ENCODE peak calls at places on chromosomes 1 and 21, in eight cellular contexts. J is gastrocnemius medialis, K is body of pancreas, Z is A549, Y is sigmoid colon, O is brain microvascular endothelial cell, G is IMR-90, N is OCI-LY7. P is an unnamed sample.

GRCh38 chr1:229273507-229274232 is 2.8 kb downstream of the RAB4A start:
- DNase-seq in O (no peak), J (no peak), N (no peak), K (peak), G (no peak), Y (no peak), Z (no peak), P (no peak)

GRCh38 chr1:35931424-35932157 is 686 bp downstream of the AGO3 start:
- DNase-seq in K (peak), Y (no peak), N (no peak), O (peak), J (peak), G (peak), Z (no peak), P (peak)

GRCh38 chr1:225441314-225442119 is 13.7 kb upstream of the LBR start:
- DNase-seq in G (no peak), Y (peak), Z (no peak), J (no peak), K (peak), N (peak), O (no peak), P (no peak)

GRCh38 chr1:41862411-41863221 is 56.1 kb downstream of the HIVEP3 start:
- DNase-seq in O (peak), N (no peak), G (peak), J (no peak), Z (peak), Y (no peak), K (no peak), P (no peak)

GRCh38 chr1:162091681-162092524 is 22.4 kb downstream of the NOS1AP start:
- DNase-seq in G (no peak), Z (no peak), Y (no peak), N (no peak), O (no peak), J (no peak), K (no peak), P (no peak)

GRCh38 chr1:238589843-238590435 is 699.2 kb upstream of the ZP4 start:
- DNase-seq in J (no peak), Y (no peak), G (peak), O (peak), N (no peak), K (no peak), Z (no peak), P (no peak)

GRCh38 chr1:21149430-21149861 is 27.3 kb downstream of the EIF4G3 start:
- DNase-seq in Y (no peak), O (peak), G (peak), Z (peak), N (no peak), J (no peak), K (peak), P (no peak)

GRCh38 chr1:36696261-36696940 is 213.7 kb upstream of the CSF3R start:
- DNase-seq in O (no peak), Y (no peak), Z (no peak), J (no peak), K (no peak), N (no peak), G (no peak), P (peak)

GRCh38 chr1:167472729-167473529 is 45.4 kb downstream of the CD247 start:
- DNase-seq in J (no peak), N (no peak), O (no peak), K (no peak), G (no peak), Y (no peak), Z (no peak), P (no peak)

GRCh38 chr1:234776256-234776874 is 166.4 kb upstream of the IRF2BP2 start:
- DNase-seq in Z (no peak), O (no peak), J (no peak), G (no peak), Y (peak), K (no peak), N (no peak), P (no peak)

GRCh38 chr1:239816090-239816812 is 275.4 kb upstream of the FMN2 start:
- DNase-seq in N (no peak), J (no peak), Z (peak), K (peak), Y (peak), O (peak), G (peak), P (peak)

GRCh38 chr1:116508984-116509980 is 61.5 kb downstream of the CD58 start:
- DNase-seq in J (no peak), Z (peak), G (peak), O (peak), N (no peak), Y (no peak), K (no peak), P (no peak)

GRCh38 chr1:182600036-182600713 is 4.0 kb downstream of the RGS16 start:
- DNase-seq in Y (no peak), O (no peak), Z (no peak), N (no peak), K (no peak), J (no peak), G (no peak), P (no peak)

GRCh38 chr1:168312718-168313604 is 32.3 kb downstream of the TBX19 start:
- DNase-seq in K (no peak), O (no peak), Y (no peak), N (no peak), Z (no peak), G (peak), J (no peak), P (no peak)

GRCh38 chr1:211355873-211356272 is 29.2 kb downstream of the TRAF5 start:
- DNase-seq in Z (no peak), G (no peak), Y (no peak), N (no peak), J (no peak), K (no peak), O (no peak), P (no peak)

GRCh38 chr1:161676958-161677689 is 14.2 kb downstream of the FCGR2B start:
- DNase-seq in O (no peak), N (no peak), K (peak), G (no peak), Y (no peak), J (no peak), Z (no peak), P (no peak)

GRCh38 chr1:59076612-59077011 is 220.3 kb upstream of the FGGY start:
- DNase-seq in Y (no peak), K (no peak), J (no peak), N (peak), O (no peak), Z (no peak), G (peak), P (no peak)

GRCh38 chr1:29136463-29136915 is 12.8 kb upstream of the TMEM200B start:
- DNase-seq in N (no peak), J (no peak), K (peak), Y (no peak), G (peak), Z (no peak), O (no peak), P (no peak)

GRCh38 chr1:102595106-102595505 is 513.2 kb downstream of the COL11A1 start:
- DNase-seq in N (no peak), G (no peak), K (no peak), O (peak), J (no peak), Z (no peak), Y (no peak), P (no peak)

GRCh38 chr1:170670751-170671628 is 7.1 kb downstream of the PRRX1 start:
- DNase-seq in Y (no peak), G (peak), J (peak), N (no peak), O (peak), K (no peak), Z (no peak), P (peak)

GRCh38 chr1:28751315-28752056 is 14.7 kb downstream of the YTHDF2 start:
- DNase-seq in Z (no peak), O (peak), J (no peak), G (peak), K (no peak), N (no peak), Y (no peak), P (no peak)

GRCh38 chr1:53669511-53670191 is 69.3 kb downstream of the GLIS1 start:
- DNase-seq in G (no peak), N (no peak), Z (no peak), Y (no peak), K (no peak), O (no peak), J (no peak), P (no peak)

GRCh38 chr1:156691665-156692408 is 13.5 kb downstream of the CRABP2 start:
- DNase-seq in N (no peak), G (peak), J (no peak), Z (no peak), Y (no peak), O (no peak), K (no peak), P (no peak)

GRCh38 chr1:11918779-11919519 is 7.3 kb downstream of the KIAA2013 start:
- DNase-seq in O (peak), Y (peak), J (peak), K (peak), Z (no peak), G (peak), N (no peak), P (peak)

GRCh38 chr1:221093903-221094865 is 214.9 kb downstream of the HLX start:
- DNase-seq in J (no peak), O (no peak), Z (no peak), K (no peak), G (no peak), Y (no peak), N (no peak), P (no peak)

GRCh38 chr21:33976082-33976979 is 60.7 kb upstream of the ATP5PO start:
- DNase-seq in G (peak), Z (peak), J (peak), Y (peak), N (peak), O (peak), K (no peak), P (no peak)

GRCh38 chr1:4336507-4336906 is 317.9 kb upstream of the AJAP1 start:
- DNase-seq in J (no peak), Y (no peak), Z (no peak), N (no peak), O (no peak), K (no peak), G (no peak), P (no peak)

GRCh38 chr1:245277276-245277675 is 122.5 kb downstream of the KIF26B start:
- DNase-seq in K (no peak), O (no peak), Z (no peak), J (no peak), G (no peak), Y (no peak), N (peak), P (no peak)

GRCh38 chr1:94832446-94832845 is 12.3 kb downstream of the SLC44A3 start:
- DNase-seq in Z (no peak), Y (no peak), G (peak), J (no peak), K (no peak), O (no peak), N (no peak), P (no peak)

GRCh38 chr21:15250384-15250783 is 185.6 kb upstream of the NRIP1 start:
- DNase-seq in O (no peak), N (no peak), J (no peak), Z (no peak), G (peak), Y (no peak), K (no peak), P (no peak)

GRCh38 chr1:29631836-29632420 is 395.6 kb downstream of the PTPRU start:
- DNase-seq in Z (no peak), J (no peak), O (no peak), K (no peak), G (no peak), Y (no peak), N (no peak), P (no peak)

GRCh38 chr1:43704838-43705237 is 2.5 kb upstream of the ST3GAL3 start:
- DNase-seq in O (no peak), Y (no peak), G (no peak), N (peak), J (peak), Z (no peak), K (peak), P (no peak)

GRCh38 chr1:53556657-53557227 is 97.5 kb downstream of the DMRTB1 start:
- DNase-seq in Y (peak), O (no peak), N (no peak), J (peak), G (no peak), Z (no peak), K (no peak), P (no peak)

GRCh38 chr1:110477445-110477957 is 26.6 kb downstream of the PROK1 start:
- DNase-seq in J (no peak), O (no peak), K (no peak), G (no peak), Z (peak), Y (no peak), N (peak), P (no peak)

GRCh38 chr1:228308628-228309547 is 97.7 kb downstream of the TRIM11 start:
- DNase-seq in Z (peak), G (no peak), Y (no peak), O (no peak), N (no peak), K (peak), J (no peak), P (no peak)

GRCh38 chr1:110916669-110917306 is 43.8 kb downstream of the CD53 start:
- DNase-seq in Z (peak), J (no peak), N (no peak), O (peak), K (no peak), Y (no peak), G (peak), P (no peak)

GRCh38 chr1:26582836-26583460 is 53.4 kb downstream of the RPS6KA1 start:
- DNase-seq in J (peak), O (peak), G (peak), Y (no peak), Z (no peak), N (no peak), K (no peak), P (peak)

GRCh38 chr1:155169541-155169940 is 3.6 kb downstream of the KRTCAP2 start:
- DNase-seq in Y (no peak), J (no peak), G (no peak), Z (no peak), N (no peak), K (no peak), O (no peak), P (no peak)

GRCh38 chr1:155168456-155169210 is 4.5 kb downstream of the KRTCAP2 start:
- DNase-seq in K (no peak), J (no peak), Z (no peak), N (no peak), Y (no peak), G (no peak), O (no peak), P (peak)

GRCh38 chr1:155166006-155166372 is 7.1 kb downstream of the KRTCAP2 start:
- DNase-seq in O (no peak), J (no peak), G (no peak), K (no peak), N (no peak), Y (no peak), Z (no peak), P (no peak)

GRCh38 chr1:155166373-155167165 is 6.5 kb downstream of the KRTCAP2 start:
- DNase-seq in J (no peak), K (peak), Z (no peak), N (no peak), O (no peak), Y (peak), G (no peak), P (peak)

GRCh38 chr1:155167166-155168104 is 5.7 kb downstream of the KRTCAP2 start:
- DNase-seq in J (peak), G (peak), N (peak), O (peak), Z (peak), Y (peak), K (peak), P (peak)
- H3K4me3 ChIP-seq in J (peak), G (no peak), N (peak), O (peak), Z (peak), Y (no peak), K (no peak), P (no peak)

GRCh38 chr1:207259391-207259790 is 62.1 kb upstream of the CD55 start:
- DNase-seq in Y (no peak), K (no peak), Z (no peak), J (no peak), N (no peak), G (peak), O (peak), P (no peak)
- TF ChIP-seq CTCF in Y (no peak), K (peak), Z (no peak), J (peak), N (no peak), G (peak), O (peak), P (no peak)

GRCh38 chr1:78045850-78046778 is at the start of gene GIPC2:
- DNase-seq in Z (no peak), G (peak), N (no peak), Y (no peak), K (peak), J (peak), O (no peak), P (no peak)
- H3K4me3 ChIP-seq in Z (no peak), G (peak), N (no peak), Y (peak), K (peak), J (peak), O (peak), P (peak)

DNA sequence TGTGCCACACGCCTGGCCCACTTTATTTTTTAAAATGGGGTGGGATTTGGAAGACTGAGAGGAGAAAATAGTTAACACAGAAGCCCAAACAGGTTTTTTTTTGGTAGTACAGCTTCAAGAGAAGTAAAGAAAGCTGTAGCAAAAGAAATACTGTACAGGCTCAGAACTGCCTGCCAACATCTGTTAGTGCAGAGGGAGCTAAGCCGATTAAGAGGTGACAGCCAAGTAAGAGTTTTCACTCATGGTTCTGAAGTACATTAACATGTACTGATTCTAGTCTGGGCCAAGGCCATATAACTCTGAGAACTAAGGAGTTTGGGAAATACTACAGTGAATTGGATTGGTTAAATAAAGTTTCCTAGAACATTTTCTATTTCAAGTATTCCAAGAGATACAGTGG is 51.6 kb downstream of the EIF2B3 start:
- DNase-seq in O (no peak), G (no peak), J (no peak), K (no peak), Z (no peak), N (no peak), Y (no peak), P (no peak)
- TF ChIP-seq CTCF in O (no peak), G (no peak), J (no peak), K (no peak), Z (no peak), N (no peak), Y (no peak), P (no peak)

GRCh38 chr21:44829507-44830092 is 11.7 kb upstream of the SUMO3 start:
- DNase-seq in O (no peak), Y (no peak), G (no peak), K (no peak), Z (no peak), J (no peak), N (no peak), P (no peak)
- H3K4me3 ChIP-seq in O (no peak), Y (no peak), G (no peak), K (no peak), Z (no peak), J (no peak), N (no peak), P (no peak)